ENCODE peak calls at places on chromosome 6, in four cellular contexts. K, Y, R and I are unnamed samples.

GRCh38 chr6:25945175-25945574 is 14.7 kb upstream of the SLC17A2 start:
- ATAC-seq in R (no peak), Y (no peak), K (no peak), I (no peak)

GRCh38 chr6:100229512-100229911 is 235.2 kb downstream of the SIM1 start:
- ATAC-seq in R (no peak), Y (no peak), K (no peak), I (no peak)

GRCh38 chr6:169801396-169802160 is 50.2 kb downstream of the ERMARD start:
- ATAC-seq in R (no peak), K (no peak), Y (no peak), I (no peak)

GRCh38 chr6:20286968-20287565 is 74.8 kb upstream of the MBOAT1 start:
- ATAC-seq in R (no peak), K (no peak), Y (no peak), I (no peak)

GRCh38 chr6:14359438-14359837 is 241.9 kb downstream of the CD83 start:
- ATAC-seq in K (no peak), Y (no peak), R (no peak), I (no peak)

GRCh38 chr6:15080895-15081294 is 165.0 kb upstream of the JARID2 start:
- ATAC-seq in K (no peak), R (no peak), Y (no peak), I (no peak)

GRCh38 chr6:82331031-82331773 is 32.4 kb upstream of the TPBG start:
- ATAC-seq in K (peak), Y (peak), R (no peak), I (peak)

GRCh38 chr6:106637718-106638341 is 8.5 kb downstream of the QRSL1 start:
- ATAC-seq in R (no peak), K (no peak), Y (no peak), I (no peak)

GRCh38 chr6:32194825-32195651 is 2.6 kb upstream of the GPSM3 start:
- ATAC-seq in R (no peak), Y (no peak), K (no peak), I (no peak)

GRCh38 chr6:122712093-122712863 is 67.2 kb upstream of the FABP7 start:
- ATAC-seq in Y (no peak), K (no peak), R (no peak), I (no peak)

GRCh38 chr6:98323605-98324004 is 510.8 kb upstream of the POU3F2 start:
- ATAC-seq in R (no peak), K (no peak), Y (no peak), I (no peak)

GRCh38 chr6:39189915-39190544 is 39.2 kb downstream of the KCNK5 start:
- ATAC-seq in Y (peak), K (peak), R (peak), I (peak)

GRCh38 chr6:9248125-9248524 is 812.8 kb upstream of the SLC35B3 start:
- ATAC-seq in R (no peak), Y (no peak), K (no peak), I (no peak)

GRCh38 chr6:18148304-18149025 is 6.4 kb downstream of the TPMT start:
- ATAC-seq in K (peak), Y (no peak), R (no peak), I (no peak)

GRCh38 chr6:119133400-119133799 is 54.9 kb upstream of the FAM184A start:
- ATAC-seq in K (no peak), R (no peak), Y (no peak), I (no peak)

GRCh38 chr6:33908025-33908424 is 104.2 kb upstream of the MLN start:
- ATAC-seq in Y (no peak), R (no peak), K (no peak), I (no peak)

GRCh38 chr6:47733879-47734558 is 35.6 kb downstream of the ADGRF4 start:
- ATAC-seq in Y (no peak), R (no peak), K (no peak), I (no peak)

GRCh38 chr6:137165375-137166246 is 7.8 kb downstream of the IL22RA2 start:
- ATAC-seq in R (no peak), K (no peak), Y (no peak), I (no peak)

GRCh38 chr6:165447141-165447540 is 137.7 kb upstream of the C6orf118 start:
- ATAC-seq in R (no peak), K (no peak), Y (no peak), I (no peak)

GRCh38 chr6:148962854-148963515 is 216.2 kb downstream of the UST start:
- ATAC-seq in Y (no peak), R (no peak), K (no peak), I (peak)

GRCh38 chr6:57173886-57174510 is 1.9 kb downstream of the BAG2 start:
- ATAC-seq in Y (no peak), K (no peak), R (no peak), I (peak)